ENCODE peak calls at places on chromosomes 12 and 14, in seven cellular contexts. P is upper lobe of right lung, K is IMR-90, O is HCT116, C is cardiac muscle cell, X is RWPE2, E is Panc1. R is an unnamed sample. For H3K4me1, the result is how much of the 10 kb centered on the place peaks cover.

GRCh38 chr14:106844608-106845285 is 1318.4 kb downstream of the TMEM121 start:
- DNase-seq in P (peak), E (no peak), O (no peak), C (no peak), X (no peak), K (no peak), R (peak)

GRCh38 chr14:103974575-103974974 is 32.2 kb upstream of the RD3L start:
- DNase-seq in C (no peak), O (no peak), K (no peak), X (no peak), E (no peak), P (no peak), R (no peak)

GRCh38 chr12:128729628-128730121 is 94.1 kb downstream of the SLC15A4 start:
- DNase-seq in O (no peak), P (no peak), E (no peak), C (no peak), X (no peak), K (no peak), R (no peak)

GRCh38 chr12:1918081-1918874 is at the start of gene CACNA2D4:
- DNase-seq in K (no peak), X (no peak), P (no peak), O (no peak), E (no peak), C (no peak), R (peak)

GRCh38 chr14:54310151-54310851 is 86.5 kb upstream of the CDKN3 start:
- DNase-seq in X (no peak), E (no peak), K (no peak), O (no peak), P (no peak), C (no peak), R (no peak)

GRCh38 chr12:31325524-31325875 is 450 bp downstream of the SINHCAF start:
- DNase-seq in O (no peak), K (no peak), X (no peak), E (no peak), C (no peak), P (no peak), R (peak)

GRCh38 chr12:69151254-69151751 is 88.1 kb upstream of the CPSF6 start:
- DNase-seq in P (no peak), X (no peak), O (no peak), C (no peak), E (no peak), K (no peak), R (no peak)

GRCh38 chr12:120089105-120089504 is 27.4 kb downstream of the RAB35 start:
- DNase-seq in P (no peak), K (no peak), X (no peak), O (no peak), E (no peak), C (no peak), R (no peak)

GRCh38 chr14:34180428-34180827 is 229.6 kb upstream of the EGLN3 start:
- DNase-seq in X (no peak), E (no peak), K (no peak), P (no peak), C (no peak), O (no peak), R (no peak)

DNA sequence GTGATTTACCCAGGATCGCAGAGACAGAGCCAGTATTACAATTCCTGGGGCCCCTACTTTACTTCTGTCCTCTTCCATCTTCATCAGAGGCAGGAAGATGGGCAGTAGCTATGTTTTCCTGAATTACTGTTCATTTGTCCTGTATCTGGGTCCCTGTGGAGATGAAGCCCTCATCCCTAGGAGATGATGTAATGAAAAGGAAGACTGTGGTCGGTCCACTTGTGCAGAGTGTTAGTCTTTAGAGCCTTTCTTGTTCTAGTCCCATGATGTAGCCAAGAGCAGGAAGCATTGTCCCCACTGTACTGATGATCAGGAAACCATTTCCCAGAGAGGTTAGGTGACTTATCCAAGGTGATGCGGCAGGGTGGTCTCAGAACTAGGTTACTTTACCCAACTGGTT is 2.6 kb downstream of the CD9 start:
- DNase-seq in X (no peak), E (no peak), K (no peak), C (no peak), P (no peak), O (no peak), R (no peak)
- H3K4me1 ChIP-seq in X (half or more), E (under half), K (under half), C (under half), P (half or more), O (half or more), R (half or more)

GRCh38 chr14:105012171-105012985 is 8.5 kb downstream of the CDCA4 start:
- DNase-seq in O (no peak), C (no peak), X (no peak), E (no peak), P (no peak), K (no peak), R (no peak)
- TF ChIP-seq CTCF in O (peak), C (no peak), X (peak), E (peak), P (peak), K (peak), R (peak)

DNA sequence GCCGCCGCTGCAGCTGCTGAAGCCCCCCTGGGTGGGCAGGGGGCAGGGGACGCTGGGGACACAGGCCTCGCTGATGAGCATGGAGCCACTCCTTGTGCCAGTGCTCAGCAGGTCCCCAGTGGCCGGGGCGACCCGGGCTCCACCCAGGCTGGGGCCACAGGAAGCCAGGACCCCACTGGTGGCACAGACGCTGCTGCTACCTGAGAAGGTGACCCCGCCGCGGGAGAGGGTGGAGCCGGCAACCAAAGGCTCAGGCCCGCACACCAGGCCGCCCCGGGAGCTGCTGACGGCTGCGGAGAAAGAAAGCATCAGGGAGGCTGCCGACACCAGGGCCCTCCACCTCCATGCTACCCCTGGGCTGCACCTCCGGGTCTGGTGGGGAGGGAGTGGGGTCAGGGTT is 7.4 kb downstream of the KRT84 start:
- DNase-seq in X (no peak), E (no peak), P (no peak), O (no peak), C (no peak), K (no peak), R (no peak)
- H3K27ac ChIP-seq in X (no peak), E (no peak), P (no peak), O (no peak), C (no peak), K (no peak), R (no peak)

GRCh38 chr12:386651-387050 is 2.5 kb downstream of the KDM5A start:
- DNase-seq in C (no peak), O (no peak), X (no peak), P (no peak), E (no peak), K (peak), R (no peak)

GRCh38 chr12:389138-390096 is at the start of gene KDM5A:
- DNase-seq in P (peak), E (peak), O (peak), K (peak), X (peak), C (peak), R (peak)

GRCh38 chr12:388012-388411 is 1.1 kb downstream of the KDM5A start:
- DNase-seq in X (no peak), O (no peak), C (no peak), P (no peak), E (no peak), K (no peak), R (no peak)

GRCh38 chr12:388547-389137 is 478 bp downstream of the KDM5A start:
- DNase-seq in P (peak), E (no peak), X (no peak), K (peak), C (peak), O (no peak), R (no peak)
- H3K4me1 ChIP-seq in P (under half), E (under half), X (under half), K (under half), C (under half), O (under half), R (under half)

DNA sequence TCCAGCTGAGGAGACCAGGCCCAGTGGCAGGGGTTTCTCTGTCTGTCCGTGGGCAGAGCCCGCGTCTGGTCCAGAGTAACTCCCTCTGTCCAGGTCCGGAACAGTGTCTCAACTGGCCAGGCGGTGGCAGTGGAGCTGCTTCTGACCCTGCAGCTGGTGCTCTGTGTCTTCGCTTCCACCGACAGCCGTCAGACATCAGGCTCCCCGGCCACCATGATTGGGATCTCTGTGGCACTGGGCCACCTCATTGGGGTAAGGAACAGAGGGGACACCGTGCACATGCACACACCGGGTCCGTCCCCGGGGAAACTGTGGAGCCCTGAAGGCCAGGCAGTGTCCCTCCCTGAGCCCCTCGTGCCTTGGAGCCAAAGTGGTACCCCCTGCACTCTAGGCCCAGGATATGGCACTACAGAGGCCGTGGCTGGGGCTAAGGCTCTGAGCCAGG is 1.5 kb downstream of the AQP6 start:
- DNase-seq in E (no peak), O (no peak), X (no peak), P (peak), K (peak), C (peak), R (peak)
- TF ChIP-seq CTCF in E (peak), O (peak), X (peak), P (peak), K (peak), C (peak), R (peak)

GRCh38 chr12:15982071-15982470 is 70.9 kb downstream of the DERA start:
- DNase-seq in E (no peak), C (no peak), K (peak), P (no peak), O (no peak), X (no peak), R (no peak)

GRCh38 chr12:15982471-15982870 is 71.3 kb downstream of the DERA start:
- DNase-seq in X (no peak), P (no peak), K (peak), C (no peak), E (no peak), O (no peak), R (no peak)

GRCh38 chr12:15978431-15978950 is 67.4 kb downstream of the DERA start:
- DNase-seq in E (no peak), C (peak), O (no peak), X (no peak), P (no peak), K (peak), R (no peak)

GRCh38 chr12:15979096-15980091 is 68.3 kb downstream of the DERA start:
- DNase-seq in E (no peak), X (no peak), O (no peak), C (peak), P (no peak), K (peak), R (no peak)

DNA sequence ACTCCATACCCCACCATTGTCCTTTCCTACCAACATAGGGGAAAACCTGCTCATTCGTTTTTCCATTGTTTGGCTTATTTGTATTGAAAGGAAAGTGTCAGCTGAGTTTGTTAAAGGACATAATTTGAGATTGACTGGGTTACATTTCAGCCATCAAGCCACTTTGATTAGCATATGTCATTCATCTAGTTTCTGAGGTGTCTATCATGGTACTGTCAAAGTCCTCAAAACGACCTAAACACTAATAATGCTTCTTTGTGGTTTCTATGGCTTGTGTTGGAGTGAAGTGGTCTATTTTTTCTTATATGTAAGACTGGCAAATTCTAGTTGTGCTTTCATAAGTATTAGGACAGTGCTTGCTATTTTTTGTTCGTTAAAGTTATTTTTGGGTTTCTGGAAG is 66.9 kb downstream of the DERA start:
- DNase-seq in C (no peak), K (no peak), O (no peak), E (no peak), P (no peak), X (no peak), R (no peak)
- H3K27ac ChIP-seq in C (no peak), K (peak), O (no peak), E (no peak), P (peak), X (peak), R (peak)